ENCODE peak calls at places on chromosomes 5 and 9, in four cellular contexts. K, E, J and R are unnamed samples. For H3K27me3 and H3K4me1, the result is how much of the 10 kb centered on the place peaks cover.

GRCh38 chr9:110282023-110282766 is 25.9 kb upstream of the TXN start:
- DNase-seq in J (no peak), K (no peak), E (no peak), R (no peak)

GRCh38 chr9:124098141-124098905 is 86.8 kb downstream of the LHX2 start:
- DNase-seq in J (no peak), K (no peak), E (no peak), R (no peak)

GRCh38 chr5:38645508-38645907 is 89.1 kb upstream of the LIFR start:
- DNase-seq in J (peak), E (no peak), K (peak), R (peak)

GRCh38 chr5:172758077-172758835 is 12.7 kb downstream of the DUSP1 start:
- DNase-seq in K (no peak), E (peak), J (no peak), R (no peak)

GRCh38 chr9:19769213-19769612 is 19.6 kb downstream of the SLC24A2 start:
- DNase-seq in E (no peak), J (no peak), K (no peak), R (no peak)

GRCh38 chr9:15763371-15763770 is 210.5 kb downstream of the CCDC171 start:
- DNase-seq in K (no peak), J (no peak), E (no peak), R (no peak)

GRCh38 chr9:89367726-89368437 is 49.6 kb downstream of the SECISBP2 start:
- DNase-seq in E (no peak), K (no peak), J (no peak), R (no peak)

GRCh38 chr9:19665146-19665863 is 123.5 kb downstream of the SLC24A2 start:
- DNase-seq in J (no peak), K (no peak), E (no peak), R (no peak)

GRCh38 chr5:94618029-94618492 is 343 bp downstream of the KIAA0825 start:
- DNase-seq in J (peak), K (peak), E (peak), R (no peak)

GRCh38 chr5:66527478-66527877 is 68.7 kb upstream of the MAST4 start:
- DNase-seq in E (no peak), K (no peak), J (no peak), R (no peak)

GRCh38 chr9:23746317-23746716 is 79.7 kb downstream of the ELAVL2 start:
- DNase-seq in J (no peak), K (no peak), E (no peak), R (no peak)

GRCh38 chr9:5438301-5439162 is 807 bp upstream of the PLGRKT start:
- DNase-seq in J (no peak), E (no peak), K (no peak), R (no peak)

GRCh38 chr5:177431317-177432142 is 5.1 kb downstream of the GRK6 start:
- DNase-seq in K (peak), E (no peak), J (no peak), R (no peak)

DNA sequence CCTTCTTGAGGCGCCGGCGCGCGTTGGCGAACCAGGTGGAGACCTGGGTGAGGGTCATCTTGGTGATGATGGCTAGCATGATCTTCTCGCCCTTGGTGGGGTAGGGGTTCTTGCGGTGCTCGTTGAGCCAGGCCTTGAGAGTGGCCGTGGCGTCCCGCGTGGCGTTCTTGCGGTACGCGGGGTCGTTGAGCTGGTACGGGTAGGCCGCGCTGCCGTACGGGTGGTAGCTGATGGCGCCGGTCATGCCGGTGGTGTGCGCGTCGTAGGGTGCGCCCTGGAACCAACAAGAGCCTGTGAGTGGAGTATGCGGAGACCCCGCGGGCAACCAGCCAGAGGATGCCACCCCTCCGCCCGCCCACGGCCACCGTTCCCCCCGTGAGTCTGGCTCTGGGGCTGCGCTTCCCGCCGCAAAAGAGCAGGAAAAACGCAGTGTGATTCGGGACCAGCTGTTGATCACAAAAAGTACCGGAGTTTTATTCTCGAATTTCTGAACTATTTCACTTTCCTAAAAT is 1.9 kb downstream of the IRX2 start:
- DNase-seq in K (no peak), J (no peak), E (no peak), R (no peak)
- H3K27me3 ChIP-seq in K (under half), J (half or more), E (under half), R (under half)

GRCh38 chr5:173830421-173830820 is 57.7 kb upstream of the CPEB4 start:
- DNase-seq in K (no peak), J (no peak), E (no peak), R (no peak)
- H3K27ac ChIP-seq in K (no peak), J (no peak), E (no peak), R (no peak)

DNA sequence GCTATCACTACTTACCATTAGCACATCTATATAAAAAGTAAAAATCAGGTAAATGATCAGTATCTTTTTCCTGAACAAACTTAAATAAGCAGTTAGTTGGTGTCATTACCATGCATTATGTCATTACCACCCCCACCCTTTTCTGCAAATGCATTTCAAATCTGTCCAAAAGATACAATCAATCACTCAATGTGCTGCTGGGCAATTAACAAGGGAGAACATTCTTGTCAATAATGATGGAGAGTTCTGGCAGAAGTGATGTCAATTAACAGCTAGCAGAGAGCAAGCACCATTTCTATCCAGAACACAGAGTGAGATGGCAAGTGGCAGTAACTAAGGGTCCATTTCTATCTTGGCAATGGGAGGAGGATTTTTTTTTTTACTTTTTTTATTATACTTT is 3.5 kb upstream of the PDE4D start:
- DNase-seq in J (no peak), K (no peak), E (no peak), R (no peak)
- H3K4me1 ChIP-seq in J (under half), K (under half), E (under half), R (under half)

GRCh38 chr5:135391869-135392255 is 7.2 kb downstream of the MACROH2A1 start:
- DNase-seq in J (peak), K (no peak), E (no peak), R (no peak)

GRCh38 chr5:135388860-135389435 is 10.1 kb downstream of the MACROH2A1 start:
- DNase-seq in E (no peak), J (no peak), K (no peak), R (no peak)

GRCh38 chr5:135393229-135393628 is 5.8 kb downstream of the MACROH2A1 start:
- DNase-seq in E (no peak), K (no peak), J (no peak), R (no peak)

GRCh38 chr5:135392256-135392655 is 6.8 kb downstream of the MACROH2A1 start:
- DNase-seq in J (no peak), K (no peak), E (no peak), R (no peak)

GRCh38 chr5:135391123-135391868 is 7.7 kb downstream of the MACROH2A1 start:
- DNase-seq in J (no peak), K (no peak), E (no peak), R (no peak)
- H3K27me3 ChIP-seq in J (under half), K (under half), E (under half), R (under half)

DNA sequence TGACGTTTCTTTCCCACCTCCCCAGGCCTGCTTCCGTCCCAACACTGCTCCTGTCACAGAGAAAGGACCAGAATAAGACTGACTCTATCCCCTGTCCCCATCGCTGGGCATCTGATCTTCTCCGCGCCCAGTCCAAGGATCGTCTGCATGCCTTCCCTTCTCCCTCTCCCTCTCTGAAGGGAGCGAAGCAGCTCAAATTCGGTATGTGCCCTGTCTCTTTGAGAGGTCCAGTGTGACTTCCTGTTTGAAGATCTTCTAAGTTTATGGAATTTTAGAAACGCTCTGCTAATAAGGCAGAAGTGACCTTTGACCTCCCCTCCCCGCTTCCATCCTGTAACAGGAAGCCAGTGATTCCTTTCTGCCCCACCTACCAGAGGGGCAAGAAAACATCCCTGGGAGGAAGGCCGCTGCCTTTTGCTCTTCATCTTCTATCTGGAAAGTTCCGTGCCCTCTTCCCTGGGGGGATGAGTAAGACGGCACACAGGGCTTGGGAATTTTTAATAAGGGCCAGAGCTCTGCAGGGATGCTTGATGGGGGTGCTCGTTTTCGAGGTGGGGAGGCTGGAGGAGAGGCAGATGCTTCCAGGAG is 40.7 kb upstream of the RNU6ATAC start:
- DNase-seq in K (peak), J (peak), E (peak), R (no peak)
- H3K27ac ChIP-seq in K (no peak), J (peak), E (no peak), R (peak)